ENCODE peak calls at places on chromosomes 6 and 20, in six cellular contexts. U is sigmoid colon, X is adrenal gland, O is body of pancreas, K is gastrocnemius medialis, Z is HCT116. M is an unnamed sample.

GRCh38 chr6:10582774-10583508 is 61.8 kb downstream of the GCNT2 start:
- DNase-seq in U (no peak), X (no peak), O (peak), K (no peak), Z (no peak), M (no peak)

GRCh38 chr6:14783594-14783993 is 462.3 kb upstream of the JARID2 start:
- DNase-seq in U (no peak), X (no peak), O (no peak), K (no peak), Z (no peak), M (no peak)

GRCh38 chr6:5172057-5172683 is 87.0 kb downstream of the PPP1R3G start:
- DNase-seq in U (no peak), X (no peak), O (no peak), K (no peak), Z (no peak), M (no peak)

GRCh38 chr6:159522877-159523547 is 170.0 kb downstream of the SOD2 start:
- DNase-seq in U (no peak), X (no peak), O (no peak), K (no peak), Z (no peak), M (no peak)

GRCh38 chr6:93586316-93586715 is 167.0 kb upstream of the EPHA7 start:
- DNase-seq in U (no peak), X (no peak), O (no peak), K (no peak), Z (no peak), M (no peak)

GRCh38 chr20:57484772-57485171 is 40.2 kb downstream of the CTCFL start:
- DNase-seq in U (no peak), X (no peak), O (no peak), K (no peak), Z (no peak), M (no peak)

GRCh38 chr6:11975353-11975977 is 36.6 kb upstream of the HIVEP1 start:
- DNase-seq in U (no peak), X (peak), O (peak), K (peak), Z (no peak), M (no peak)

GRCh38 chr6:16158943-16159557 is 30.2 kb downstream of the MYLIP start:
- DNase-seq in U (no peak), X (no peak), O (no peak), K (no peak), Z (no peak), M (no peak)

GRCh38 chr20:38165089-38165965 is at the start of gene TGM2:
- DNase-seq in U (peak), X (peak), O (peak), K (peak), Z (no peak), M (peak)

GRCh38 chr20:44247131-44247571 is at the start of gene GDAP1L1:
- DNase-seq in U (no peak), X (peak), O (no peak), K (no peak), Z (no peak), M (no peak)

GRCh38 chr6:134683783-134684765 is 265.8 kb downstream of the ALDH8A1 start:
- DNase-seq in U (no peak), X (no peak), O (no peak), K (no peak), Z (no peak), M (no peak)

GRCh38 chr20:17628101-17628841 is 53.8 kb downstream of the RRBP1 start:
- DNase-seq in U (peak), X (no peak), O (no peak), K (no peak), Z (no peak), M (no peak)

GRCh38 chr6:42935322-42935721 is 6.0 kb downstream of the CNPY3 start:
- DNase-seq in U (no peak), X (no peak), O (no peak), K (no peak), Z (no peak), M (no peak)

GRCh38 chr6:153170511-153170910 is 39.4 kb upstream of the RGS17 start:
- DNase-seq in U (no peak), X (no peak), O (no peak), K (no peak), Z (peak), M (no peak)

GRCh38 chr6:169172435-169172834 is 81.2 kb downstream of the THBS2 start:
- DNase-seq in U (no peak), X (no peak), O (no peak), K (no peak), Z (peak), M (no peak)

GRCh38 chr6:148509789-148510581 is 167.3 kb downstream of the SASH1 start:
- DNase-seq in U (peak), X (no peak), O (peak), K (peak), Z (no peak), M (peak)

GRCh38 chr6:78744144-78744543 is 123.2 kb upstream of the IRAK1BP1 start:
- DNase-seq in U (no peak), X (no peak), O (no peak), K (no peak), Z (no peak), M (no peak)

GRCh38 chr20:38730989-38731737 is 6.9 kb downstream of the SLC32A1 start:
- DNase-seq in U (peak), X (peak), O (peak), K (no peak), Z (peak), M (peak)

GRCh38 chr6:75794954-75795739 is 46.1 kb downstream of the MYO6 start:
- DNase-seq in U (no peak), X (no peak), O (no peak), K (no peak), Z (no peak), M (no peak)

GRCh38 chr6:12806811-12807210 is 90.2 kb downstream of the PHACTR1 start:
- DNase-seq in U (no peak), X (no peak), O (no peak), K (no peak), Z (no peak), M (no peak)

GRCh38 chr6:37442416-37443218 is 9.6 kb downstream of the CMTR1 start:
- DNase-seq in U (no peak), X (no peak), O (no peak), K (no peak), Z (no peak), M (peak)

GRCh38 chr6:161257778-161258457 is 15.9 kb downstream of the AGPAT4 start:
- DNase-seq in U (peak), X (no peak), O (peak), K (no peak), Z (no peak), M (no peak)

GRCh38 chr6:76814496-76815458 is 648.5 kb downstream of the HTR1B start:
- DNase-seq in U (no peak), X (peak), O (peak), K (no peak), Z (no peak), M (no peak)

DNA sequence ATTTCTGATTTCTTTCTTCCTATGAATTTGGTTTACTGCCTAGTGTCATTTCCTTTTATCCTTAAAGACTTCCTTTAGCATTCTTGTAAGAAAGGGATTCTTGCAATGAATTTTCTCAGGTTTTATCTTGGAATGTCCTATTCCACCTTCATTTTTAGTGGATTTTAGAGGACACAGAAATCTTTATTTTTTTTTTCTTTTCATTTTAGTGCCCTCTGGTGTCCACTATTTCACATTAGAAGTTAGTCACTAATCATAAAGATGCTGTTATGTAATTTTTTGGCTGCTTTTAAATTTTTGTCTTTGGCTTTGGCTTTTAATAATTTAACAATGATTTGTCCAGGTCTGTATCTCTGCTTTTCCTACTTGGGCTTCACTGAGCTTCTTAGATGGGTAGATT is 28.1 kb downstream of the LMBRD1 start:
- DNase-seq in U (no peak), X (no peak), O (no peak), K (no peak), Z (no peak), M (no peak)
- TF ChIP-seq CTCF in U (no peak), X (peak), O (no peak), K (no peak), Z (no peak), M (no peak)

DNA sequence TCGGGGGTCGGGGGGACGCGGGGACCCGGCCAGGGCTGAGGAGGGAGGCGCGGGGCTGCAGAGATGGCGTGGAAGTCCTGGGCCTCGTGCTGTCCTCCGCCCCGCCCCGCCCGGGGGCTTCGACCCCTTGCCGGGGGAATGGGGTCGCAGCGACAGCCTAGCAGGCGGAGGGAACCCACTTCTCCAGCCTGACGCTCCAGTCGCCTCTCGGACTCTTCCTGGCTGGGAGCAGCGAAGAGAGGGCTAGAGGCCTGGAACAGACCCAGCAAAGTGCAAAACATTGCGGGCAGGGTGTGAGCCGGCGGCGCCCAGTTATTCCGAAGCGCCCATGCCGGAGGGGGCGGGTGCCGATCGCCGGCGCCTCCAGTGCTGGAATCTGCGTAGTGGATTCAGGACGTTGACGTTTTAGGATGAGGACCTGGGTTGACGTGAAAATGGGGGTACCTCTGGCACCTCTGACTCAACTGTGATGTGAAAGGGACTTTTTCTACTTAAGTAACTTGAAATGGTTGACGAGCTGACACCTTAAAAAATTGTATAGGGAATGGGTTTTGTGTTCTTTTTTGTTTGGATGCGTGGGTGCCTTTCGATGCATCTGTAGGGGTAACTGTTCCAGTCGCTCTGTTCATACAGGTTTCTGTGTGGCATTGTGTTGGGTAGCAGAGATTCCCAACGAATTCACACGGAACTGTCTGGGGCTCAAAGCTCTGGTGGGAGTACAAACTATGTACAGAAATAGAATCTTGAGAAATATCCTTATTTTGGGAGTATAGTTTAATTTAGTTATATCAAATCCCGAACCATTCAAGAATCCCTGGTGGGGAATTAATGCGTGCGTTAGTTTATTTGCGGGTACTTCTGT is 1.4 kb downstream of the SLC35F1 start:
- DNase-seq in U (no peak), X (no peak), O (peak), K (no peak), Z (no peak), M (no peak)
- H3K4me3 ChIP-seq in U (peak), X (no peak), O (peak), K (peak), Z (no peak), M (no peak)

GRCh38 chr6:39221115-39221514 is 8.2 kb downstream of the KCNK5 start:
- DNase-seq in U (no peak), X (no peak), O (no peak), K (no peak), Z (no peak), M (no peak)

GRCh38 chr6:39224523-39225182 is 4.6 kb downstream of the KCNK5 start:
- DNase-seq in U (no peak), X (no peak), O (no peak), K (no peak), Z (no peak), M (no peak)

GRCh38 chr6:39224058-39224457 is 5.2 kb downstream of the KCNK5 start:
- DNase-seq in U (no peak), X (no peak), O (no peak), K (no peak), Z (no peak), M (no peak)

GRCh38 chr6:39223535-39223934 is 5.7 kb downstream of the KCNK5 start:
- DNase-seq in U (no peak), X (no peak), O (no peak), K (no peak), Z (no peak), M (no peak)

GRCh38 chr6:39221746-39222641 is 7.3 kb downstream of the KCNK5 start:
- DNase-seq in U (no peak), X (no peak), O (no peak), K (no peak), Z (no peak), M (no peak)
- TF ChIP-seq POLR2A in U (no peak), X (no peak), O (no peak), K (no peak), Z (no peak), M (no peak)

DNA sequence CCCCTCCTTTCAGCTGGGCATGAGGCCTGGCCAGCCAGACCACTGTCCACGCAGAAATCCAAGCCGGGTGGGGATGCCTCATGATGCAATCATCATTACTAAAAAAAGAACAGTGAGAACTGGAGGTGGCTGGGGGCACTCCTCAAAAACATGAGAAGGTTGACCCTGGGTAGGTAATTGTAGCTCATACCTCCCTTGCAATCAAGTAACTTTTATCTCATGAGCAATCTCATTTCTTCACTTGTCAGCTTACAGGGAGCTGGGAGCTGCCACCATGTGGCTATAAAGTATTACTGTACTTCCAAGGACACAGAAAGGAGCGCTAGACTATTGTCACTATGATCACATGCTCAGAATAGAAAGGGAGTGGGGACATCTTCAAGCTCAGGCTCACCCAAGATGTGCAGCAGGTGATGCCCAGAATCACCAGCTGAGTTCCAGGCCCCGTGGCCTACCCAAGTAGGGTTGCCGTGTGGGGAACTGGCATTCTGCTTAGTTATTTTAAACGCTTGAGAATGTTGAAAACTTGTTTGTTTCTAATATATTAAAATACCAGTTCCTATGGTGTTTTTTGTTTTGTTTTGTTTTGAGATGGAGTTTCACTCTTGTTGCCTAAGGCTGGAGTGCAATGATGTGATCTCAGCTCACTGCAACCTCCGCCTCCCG is 3.0 kb upstream of the CDH26 start:
- DNase-seq in U (no peak), X (no peak), O (no peak), K (peak), Z (peak), M (no peak)
- TF ChIP-seq CTCF in U (no peak), X (no peak), O (peak), K (peak), Z (peak), M (no peak)

DNA sequence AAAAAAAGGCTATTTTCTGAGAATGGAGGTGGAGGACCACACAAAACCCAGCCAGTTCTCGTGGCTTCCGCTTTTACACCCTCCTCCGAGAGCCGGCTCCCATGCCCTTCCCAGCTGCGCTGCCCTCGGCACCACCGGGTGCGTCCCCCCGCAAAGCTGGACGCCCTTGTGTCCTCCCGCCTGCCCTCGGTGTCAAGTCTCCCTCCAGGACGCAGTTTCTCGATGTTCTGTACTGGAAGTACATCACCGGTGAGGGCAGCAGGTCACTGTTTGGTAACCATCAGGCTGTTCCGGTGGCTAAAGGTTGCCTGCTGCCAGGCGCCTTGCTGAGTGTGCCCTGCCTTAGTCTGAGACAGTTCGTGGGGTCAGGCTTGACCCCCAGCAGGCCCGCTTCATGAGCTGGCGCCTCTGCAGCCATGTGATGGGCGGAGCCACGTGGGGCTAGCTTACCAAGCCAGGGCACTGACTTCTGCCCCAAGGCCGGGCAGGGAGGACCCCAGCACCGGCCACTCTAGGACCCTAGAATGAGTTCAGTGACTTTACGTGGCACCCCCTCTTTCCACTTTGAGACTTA is 34.6 kb downstream of the RREB1 start:
- DNase-seq in U (no peak), X (no peak), O (no peak), K (no peak), Z (no peak), M (no peak)
- H3K4me3 ChIP-seq in U (no peak), X (no peak), O (no peak), K (peak), Z (no peak), M (no peak)

GRCh38 chr6:157625111-157625510 is 197.9 kb upstream of the SNX9 start:
- DNase-seq in U (no peak), X (no peak), O (no peak), K (no peak), Z (no peak), M (no peak)
- TF ChIP-seq POLR2A in U (no peak), X (no peak), O (no peak), K (no peak), Z (no peak), M (no peak)

DNA sequence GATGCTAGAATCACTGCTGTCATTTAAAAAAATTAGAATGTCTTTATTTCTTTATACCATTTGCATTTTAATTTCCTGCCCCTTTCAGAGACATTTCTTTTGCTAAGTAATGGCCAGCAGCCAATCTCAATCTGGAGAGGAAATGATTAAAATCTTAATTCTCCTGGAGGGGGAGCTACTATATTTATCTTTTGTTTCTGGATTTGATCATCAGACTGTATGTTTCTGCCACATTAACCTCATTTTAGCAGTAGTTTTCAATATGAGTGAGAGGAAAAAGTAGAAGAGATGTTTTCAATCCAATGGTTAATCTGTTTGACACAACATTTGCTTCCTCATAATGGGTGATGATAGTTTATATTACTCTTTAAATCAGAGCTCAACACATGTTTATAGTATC is 138.0 kb downstream of the FUT9 start:
- DNase-seq in U (no peak), X (no peak), O (no peak), K (no peak), Z (no peak), M (no peak)
- TF ChIP-seq CTCF in U (no peak), X (no peak), O (no peak), K (no peak), Z (no peak), M (no peak)

GRCh38 chr6:146894624-146895023 is 295.9 kb downstream of the ADGB start:
- DNase-seq in U (no peak), X (no peak), O (no peak), K (no peak), Z (no peak), M (no peak)

GRCh38 chr6:146896062-146896813 is 297.5 kb downstream of the ADGB start:
- DNase-seq in U (no peak), X (no peak), O (no peak), K (no peak), Z (no peak), M (no peak)

GRCh38 chr6:146896960-146897701 is 298.4 kb downstream of the ADGB start:
- DNase-seq in U (no peak), X (no peak), O (no peak), K (no peak), Z (no peak), M (no peak)

GRCh38 chr6:146895101-146895771 is 296.5 kb downstream of the ADGB start:
- DNase-seq in U (no peak), X (no peak), O (no peak), K (no peak), Z (no peak), M (no peak)

DNA sequence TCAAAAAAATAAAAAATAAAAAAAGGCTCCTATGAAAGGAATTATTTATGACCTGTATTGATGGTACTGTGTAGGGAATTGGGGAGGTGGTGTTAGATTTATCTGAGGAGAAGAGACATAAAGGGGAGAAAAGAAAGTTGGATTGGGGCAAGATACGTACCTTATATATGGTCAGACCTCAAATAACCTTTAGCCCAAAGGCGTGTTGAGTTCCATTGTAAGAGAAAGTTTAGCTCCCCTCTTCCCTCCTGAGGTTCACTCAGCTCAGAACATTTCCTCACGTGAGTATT is 296.9 kb downstream of the ADGB start:
- DNase-seq in U (no peak), X (no peak), O (no peak), K (no peak), Z (no peak), M (no peak)
- H3K4me3 ChIP-seq in U (no peak), X (no peak), O (no peak), K (no peak), Z (no peak), M (no peak)

GRCh38 chr6:31353508-31353907 is 3.5 kb downstream of the HLA-B start:
- DNase-seq in U (no peak), X (no peak), O (no peak), K (no peak), Z (no peak), M (no peak)

GRCh38 chr6:31351734-31352496 is 5.1 kb downstream of the HLA-B start:
- DNase-seq in U (no peak), X (no peak), O (no peak), K (no peak), Z (no peak), M (no peak)

GRCh38 chr6:31350551-31350950 is 6.4 kb downstream of the HLA-B start:
- DNase-seq in U (no peak), X (no peak), O (no peak), K (no peak), Z (no peak), M (no peak)

GRCh38 chr6:31352497-31353368 is 4.2 kb downstream of the HLA-B start:
- DNase-seq in U (no peak), X (no peak), O (no peak), K (no peak), Z (no peak), M (no peak)

GRCh38 chr6:31350973-31351733 is 5.8 kb downstream of the HLA-B start:
- DNase-seq in U (no peak), X (no peak), O (no peak), K (no peak), Z (no peak), M (no peak)
- TF ChIP-seq POLR2A in U (no peak), X (no peak), O (no peak), K (no peak), Z (no peak), M (no peak)